ENCODE peak calls at places on chromosomes 13 and 19, in four cellular contexts. X, C, Q and E are unnamed samples.

GRCh38 chr13:29423050-29423449 is 172.4 kb downstream of the SLC7A1 start:
- DNase-seq in X (no peak), C (no peak), Q (no peak), E (no peak)

GRCh38 chr19:30274987-30275386 is 97.2 kb upstream of the ZNF536 start:
- DNase-seq in X (no peak), C (no peak), Q (no peak), E (no peak)

GRCh38 chr19:16566161-16566560 is 6.1 kb downstream of the SLC35E1 start:
- DNase-seq in X (peak; percentile 60), C (no peak), Q (peak; percentile 92), E (no peak)

GRCh38 chr13:27792393-27793218 is at the start of gene GSX1:
- DNase-seq in X (peak; percentile 88), C (peak; percentile 95), Q (peak; percentile 35), E (peak; percentile 75)

GRCh38 chr13:111468037-111468959 is 147.9 kb downstream of the TEX29 start:
- DNase-seq in X (no peak), C (no peak), Q (no peak), E (no peak)

GRCh38 chr19:2782357-2782935 is 627 bp downstream of the SGTA start:
- DNase-seq in X (no peak), C (no peak), Q (no peak), E (no peak)

GRCh38 chr13:60397693-60398437 is 845 bp downstream of the TDRD3 start:
- DNase-seq in X (peak; percentile 86), C (peak; percentile 75), Q (peak; percentile 49), E (peak; percentile 73)

GRCh38 chr19:11138659-11139526 is 16.7 kb downstream of the SPC24 start:
- DNase-seq in X (peak; percentile 93), C (peak; percentile 42), Q (no peak), E (peak; percentile 90)

GRCh38 chr13:34356686-34357434 is 538.9 kb downstream of the RFC3 start:
- DNase-seq in X (no peak), C (no peak), Q (no peak), E (no peak)

GRCh38 chr13:95269756-95270155 is 31.5 kb downstream of the ABCC4 start:
- DNase-seq in X (no peak), C (no peak), Q (no peak), E (no peak)

GRCh38 chr19:2461751-2462634 is 5.2 kb upstream of the LMNB2 start:
- DNase-seq in X (peak; percentile 87), C (peak; percentile 48), Q (peak; percentile 37), E (no peak)

GRCh38 chr19:5624741-5625140 is 1.9 kb downstream of the SAFB start:
- DNase-seq in X (no peak), C (no peak), Q (no peak), E (no peak)

GRCh38 chr13:32409561-32410440 is 18.1 kb downstream of the N4BP2L1 start:
- DNase-seq in X (peak; percentile 81), C (peak; percentile 46), Q (no peak), E (no peak)

GRCh38 chr13:107387525-107387924 is 819.6 kb upstream of the ARGLU1 start:
- DNase-seq in X (no peak), C (no peak), Q (no peak), E (no peak)

GRCh38 chr13:35978607-35979316 is 152.4 kb downstream of the DCLK1 start:
- DNase-seq in X (no peak), C (peak; percentile 55), Q (peak; percentile 1), E (no peak)